ENCODE peak calls at places on chromosomes 12 and 14, in ten cellular contexts. One of them, this sample, is unnamed.
A peak's percentile ranks its signal among the peaks of the same experiment; 100 is the strongest.

GRCh38 chr14:38210587-38211257 is 3.0 kb downstream of the SSTR1 start:
- DNase-seq in MV-4-11: no peak
- DNase-seq in amniotic stem cell: no peak
- DNase-seq in HTR-8/SVneo: peak; percentile 45
- DNase-seq in GF-D8: no peak
- DNase-seq in renal cortical epithelial cell: no peak
- DNase-seq in naive thymus-derived CD4-positive, alpha-beta T cell: no peak
- DNase-seq in activated T-helper 1 cell treated with Interleukin-2 at 50 U/mL for 16 hours: no peak
- DNase-seq in activated CD4-positive, alpha-beta T cell treated with anti-CD3 and anti-CD28 coated beads for 1 hour: no peak
- DNase-seq in GM23338: peak; percentile 63
- DNase-seq in this sample: no peak

GRCh38 chr14:54662491-54663116 is 95.7 kb downstream of the SAMD4A start:
- DNase-seq in MV-4-11: no peak
- DNase-seq in amniotic stem cell: no peak
- DNase-seq in HTR-8/SVneo: no peak
- DNase-seq in GF-D8: no peak
- DNase-seq in renal cortical epithelial cell: peak; percentile 78
- DNase-seq in naive thymus-derived CD4-positive, alpha-beta T cell: no peak
- DNase-seq in activated T-helper 1 cell treated with Interleukin-2 at 50 U/mL for 16 hours: no peak
- DNase-seq in activated CD4-positive, alpha-beta T cell treated with anti-CD3 and anti-CD28 coated beads for 1 hour: no peak
- DNase-seq in GM23338: no peak
- DNase-seq in this sample: no peak

GRCh38 chr14:23300687-23301223 is 1.9 kb downstream of the PPP1R3E start:
- DNase-seq in MV-4-11: no peak
- DNase-seq in amniotic stem cell: no peak
- DNase-seq in HTR-8/SVneo: peak; percentile 6
- DNase-seq in GF-D8: no peak
- DNase-seq in renal cortical epithelial cell: no peak
- DNase-seq in naive thymus-derived CD4-positive, alpha-beta T cell: peak; percentile 13
- DNase-seq in activated T-helper 1 cell treated with Interleukin-2 at 50 U/mL for 16 hours: no peak
- DNase-seq in activated CD4-positive, alpha-beta T cell treated with anti-CD3 and anti-CD28 coated beads for 1 hour: no peak
- DNase-seq in GM23338: peak; percentile 12
- DNase-seq in this sample: peak; percentile 12

GRCh38 chr14:89600950-89601826 is 184.2 kb upstream of the FOXN3 start:
- DNase-seq in MV-4-11: no peak
- DNase-seq in amniotic stem cell: peak; percentile 29
- DNase-seq in HTR-8/SVneo: no peak
- DNase-seq in GF-D8: no peak
- DNase-seq in renal cortical epithelial cell: no peak
- DNase-seq in naive thymus-derived CD4-positive, alpha-beta T cell: no peak
- DNase-seq in activated T-helper 1 cell treated with Interleukin-2 at 50 U/mL for 16 hours: no peak
- DNase-seq in activated CD4-positive, alpha-beta T cell treated with anti-CD3 and anti-CD28 coated beads for 1 hour: no peak
- DNase-seq in GM23338: no peak
- DNase-seq in this sample: no peak

GRCh38 chr12:104006929-104007328 is 41.3 kb downstream of the TDG start:
- DNase-seq in MV-4-11: no peak
- DNase-seq in amniotic stem cell: peak; percentile 47
- DNase-seq in HTR-8/SVneo: peak; percentile 32
- DNase-seq in GF-D8: no peak
- DNase-seq in renal cortical epithelial cell: peak; percentile 87
- DNase-seq in naive thymus-derived CD4-positive, alpha-beta T cell: no peak
- DNase-seq in activated T-helper 1 cell treated with Interleukin-2 at 50 U/mL for 16 hours: no peak
- DNase-seq in activated CD4-positive, alpha-beta T cell treated with anti-CD3 and anti-CD28 coated beads for 1 hour: no peak
- DNase-seq in GM23338: no peak
- DNase-seq in this sample: no peak

GRCh38 chr12:29844667-29845066 is 60.9 kb upstream of the TMTC1 start:
- DNase-seq in MV-4-11: no peak
- DNase-seq in amniotic stem cell: no peak
- DNase-seq in HTR-8/SVneo: no peak
- DNase-seq in GF-D8: no peak
- DNase-seq in renal cortical epithelial cell: no peak
- DNase-seq in naive thymus-derived CD4-positive, alpha-beta T cell: no peak
- DNase-seq in activated T-helper 1 cell treated with Interleukin-2 at 50 U/mL for 16 hours: no peak
- DNase-seq in activated CD4-positive, alpha-beta T cell treated with anti-CD3 and anti-CD28 coated beads for 1 hour: no peak
- DNase-seq in GM23338: no peak
- DNase-seq in this sample: no peak

GRCh38 chr14:100052819-100053218 is 12.4 kb upstream of the EVL start:
- DNase-seq in MV-4-11: no peak
- DNase-seq in amniotic stem cell: no peak
- DNase-seq in HTR-8/SVneo: no peak
- DNase-seq in GF-D8: no peak
- DNase-seq in renal cortical epithelial cell: no peak
- DNase-seq in naive thymus-derived CD4-positive, alpha-beta T cell: no peak
- DNase-seq in activated T-helper 1 cell treated with Interleukin-2 at 50 U/mL for 16 hours: no peak
- DNase-seq in activated CD4-positive, alpha-beta T cell treated with anti-CD3 and anti-CD28 coated beads for 1 hour: no peak
- DNase-seq in GM23338: no peak
- DNase-seq in this sample: no peak

GRCh38 chr14:78982551-78982950 is 812.4 kb downstream of the NRXN3 start:
- DNase-seq in MV-4-11: no peak
- DNase-seq in amniotic stem cell: no peak
- DNase-seq in HTR-8/SVneo: no peak
- DNase-seq in GF-D8: no peak
- DNase-seq in renal cortical epithelial cell: no peak
- DNase-seq in naive thymus-derived CD4-positive, alpha-beta T cell: no peak
- DNase-seq in activated T-helper 1 cell treated with Interleukin-2 at 50 U/mL for 16 hours: no peak
- DNase-seq in activated CD4-positive, alpha-beta T cell treated with anti-CD3 and anti-CD28 coated beads for 1 hour: no peak
- DNase-seq in GM23338: no peak
- DNase-seq in this sample: no peak

GRCh38 chr12:92503977-92504966 is 198.5 kb upstream of the PLEKHG7 start:
- DNase-seq in MV-4-11: peak; percentile 24
- DNase-seq in amniotic stem cell: no peak
- DNase-seq in HTR-8/SVneo: no peak
- DNase-seq in GF-D8: no peak
- DNase-seq in renal cortical epithelial cell: peak; percentile 42
- DNase-seq in naive thymus-derived CD4-positive, alpha-beta T cell: no peak
- DNase-seq in activated T-helper 1 cell treated with Interleukin-2 at 50 U/mL for 16 hours: no peak
- DNase-seq in activated CD4-positive, alpha-beta T cell treated with anti-CD3 and anti-CD28 coated beads for 1 hour: no peak
- DNase-seq in GM23338: no peak
- DNase-seq in this sample: no peak

GRCh38 chr12:56074396-56074795 is 5.6 kb upstream of the ERBB3 start:
- DNase-seq in MV-4-11: no peak
- DNase-seq in amniotic stem cell: no peak
- DNase-seq in HTR-8/SVneo: no peak
- DNase-seq in GF-D8: no peak
- DNase-seq in renal cortical epithelial cell: no peak
- DNase-seq in naive thymus-derived CD4-positive, alpha-beta T cell: no peak
- DNase-seq in activated T-helper 1 cell treated with Interleukin-2 at 50 U/mL for 16 hours: no peak
- DNase-seq in activated CD4-positive, alpha-beta T cell treated with anti-CD3 and anti-CD28 coated beads for 1 hour: no peak
- DNase-seq in GM23338: no peak
- DNase-seq in this sample: no peak

GRCh38 chr12:90245396-90245795 is 536.8 kb upstream of the ATP2B1 start:
- DNase-seq in MV-4-11: no peak
- DNase-seq in amniotic stem cell: no peak
- DNase-seq in HTR-8/SVneo: no peak
- DNase-seq in GF-D8: no peak
- DNase-seq in renal cortical epithelial cell: no peak
- DNase-seq in naive thymus-derived CD4-positive, alpha-beta T cell: no peak
- DNase-seq in activated T-helper 1 cell treated with Interleukin-2 at 50 U/mL for 16 hours: no peak
- DNase-seq in activated CD4-positive, alpha-beta T cell treated with anti-CD3 and anti-CD28 coated beads for 1 hour: no peak
- DNase-seq in GM23338: no peak
- DNase-seq in this sample: no peak

GRCh38 chr12:13941258-13942249 is 39.8 kb downstream of the GRIN2B start:
- DNase-seq in MV-4-11: peak; percentile 30
- DNase-seq in amniotic stem cell: no peak
- DNase-seq in HTR-8/SVneo: peak; percentile 5
- DNase-seq in GF-D8: no peak
- DNase-seq in renal cortical epithelial cell: peak; percentile 100
- DNase-seq in naive thymus-derived CD4-positive, alpha-beta T cell: no peak
- DNase-seq in activated T-helper 1 cell treated with Interleukin-2 at 50 U/mL for 16 hours: no peak
- DNase-seq in activated CD4-positive, alpha-beta T cell treated with anti-CD3 and anti-CD28 coated beads for 1 hour: no peak
- DNase-seq in GM23338: peak; percentile 91
- DNase-seq in this sample: no peak

GRCh38 chr12:2160043-2160442 is 107.3 kb downstream of the CACNA1C start:
- DNase-seq in MV-4-11: no peak
- DNase-seq in amniotic stem cell: no peak
- DNase-seq in HTR-8/SVneo: no peak
- DNase-seq in GF-D8: no peak
- DNase-seq in renal cortical epithelial cell: no peak
- DNase-seq in naive thymus-derived CD4-positive, alpha-beta T cell: no peak
- DNase-seq in activated T-helper 1 cell treated with Interleukin-2 at 50 U/mL for 16 hours: no peak
- DNase-seq in activated CD4-positive, alpha-beta T cell treated with anti-CD3 and anti-CD28 coated beads for 1 hour: no peak
- DNase-seq in GM23338: no peak
- DNase-seq in this sample: no peak

GRCh38 chr12:51521554-51522276 is 69.3 kb upstream of the SCN8A start:
- DNase-seq in MV-4-11: no peak
- DNase-seq in amniotic stem cell: no peak
- DNase-seq in HTR-8/SVneo: no peak
- DNase-seq in GF-D8: no peak
- DNase-seq in renal cortical epithelial cell: peak; percentile 9
- DNase-seq in naive thymus-derived CD4-positive, alpha-beta T cell: no peak
- DNase-seq in activated T-helper 1 cell treated with Interleukin-2 at 50 U/mL for 16 hours: no peak
- DNase-seq in activated CD4-positive, alpha-beta T cell treated with anti-CD3 and anti-CD28 coated beads for 1 hour: no peak
- DNase-seq in GM23338: no peak
- DNase-seq in this sample: no peak

GRCh38 chr12:10617868-10618267 is 4.5 kb upstream of the MAGOHB start:
- DNase-seq in MV-4-11: no peak
- DNase-seq in amniotic stem cell: no peak
- DNase-seq in HTR-8/SVneo: no peak
- DNase-seq in GF-D8: no peak
- DNase-seq in renal cortical epithelial cell: no peak
- DNase-seq in naive thymus-derived CD4-positive, alpha-beta T cell: no peak
- DNase-seq in activated T-helper 1 cell treated with Interleukin-2 at 50 U/mL for 16 hours: no peak
- DNase-seq in activated CD4-positive, alpha-beta T cell treated with anti-CD3 and anti-CD28 coated beads for 1 hour: no peak
- DNase-seq in GM23338: no peak
- DNase-seq in this sample: no peak

GRCh38 chr12:56670836-56671235 is 17.2 kb downstream of the PTGES3 start:
- DNase-seq in MV-4-11: no peak
- DNase-seq in amniotic stem cell: no peak
- DNase-seq in HTR-8/SVneo: no peak
- DNase-seq in GF-D8: no peak
- DNase-seq in renal cortical epithelial cell: no peak
- DNase-seq in naive thymus-derived CD4-positive, alpha-beta T cell: no peak
- DNase-seq in activated T-helper 1 cell treated with Interleukin-2 at 50 U/mL for 16 hours: no peak
- DNase-seq in activated CD4-positive, alpha-beta T cell treated with anti-CD3 and anti-CD28 coated beads for 1 hour: no peak
- DNase-seq in GM23338: no peak
- DNase-seq in this sample: no peak

GRCh38 chr12:50297027-50297426 is 13.7 kb upstream of the LIMA1 start:
- DNase-seq in MV-4-11: peak; percentile 6
- DNase-seq in amniotic stem cell: no peak
- DNase-seq in HTR-8/SVneo: no peak
- DNase-seq in GF-D8: no peak
- DNase-seq in renal cortical epithelial cell: peak; percentile 34
- DNase-seq in naive thymus-derived CD4-positive, alpha-beta T cell: no peak
- DNase-seq in activated T-helper 1 cell treated with Interleukin-2 at 50 U/mL for 16 hours: no peak
- DNase-seq in activated CD4-positive, alpha-beta T cell treated with anti-CD3 and anti-CD28 coated beads for 1 hour: no peak
- DNase-seq in GM23338: no peak
- DNase-seq in this sample: no peak

GRCh38 chr12:71469235-71469873 is 29.8 kb downstream of the LGR5 start:
- DNase-seq in MV-4-11: no peak
- DNase-seq in amniotic stem cell: no peak
- DNase-seq in HTR-8/SVneo: peak; percentile 20
- DNase-seq in GF-D8: no peak
- DNase-seq in renal cortical epithelial cell: no peak
- DNase-seq in naive thymus-derived CD4-positive, alpha-beta T cell: no peak
- DNase-seq in activated T-helper 1 cell treated with Interleukin-2 at 50 U/mL for 16 hours: no peak
- DNase-seq in activated CD4-positive, alpha-beta T cell treated with anti-CD3 and anti-CD28 coated beads for 1 hour: no peak
- DNase-seq in GM23338: peak; percentile 30
- DNase-seq in this sample: no peak

GRCh38 chr14:103857256-103857655 is 9.9 kb upstream of the PPP1R13B start:
- DNase-seq in MV-4-11: no peak
- DNase-seq in amniotic stem cell: no peak
- DNase-seq in HTR-8/SVneo: no peak
- DNase-seq in GF-D8: no peak
- DNase-seq in renal cortical epithelial cell: no peak
- DNase-seq in naive thymus-derived CD4-positive, alpha-beta T cell: no peak
- DNase-seq in activated T-helper 1 cell treated with Interleukin-2 at 50 U/mL for 16 hours: no peak
- DNase-seq in activated CD4-positive, alpha-beta T cell treated with anti-CD3 and anti-CD28 coated beads for 1 hour: no peak
- DNase-seq in GM23338: no peak
- DNase-seq in this sample: no peak

GRCh38 chr12:5479761-5480160 is 47.9 kb downstream of the NTF3 start:
- DNase-seq in MV-4-11: no peak
- DNase-seq in amniotic stem cell: no peak
- DNase-seq in HTR-8/SVneo: no peak
- DNase-seq in GF-D8: no peak
- DNase-seq in renal cortical epithelial cell: no peak
- DNase-seq in naive thymus-derived CD4-positive, alpha-beta T cell: no peak
- DNase-seq in activated T-helper 1 cell treated with Interleukin-2 at 50 U/mL for 16 hours: no peak
- DNase-seq in activated CD4-positive, alpha-beta T cell treated with anti-CD3 and anti-CD28 coated beads for 1 hour: no peak
- DNase-seq in GM23338: peak; percentile 30
- DNase-seq in this sample: no peak

GRCh38 chr12:44127966-44128365 is 292.1 kb downstream of the TMEM117 start:
- DNase-seq in MV-4-11: no peak
- DNase-seq in amniotic stem cell: no peak
- DNase-seq in HTR-8/SVneo: no peak
- DNase-seq in GF-D8: no peak
- DNase-seq in renal cortical epithelial cell: no peak
- DNase-seq in naive thymus-derived CD4-positive, alpha-beta T cell: no peak
- DNase-seq in activated T-helper 1 cell treated with Interleukin-2 at 50 U/mL for 16 hours: no peak
- DNase-seq in activated CD4-positive, alpha-beta T cell treated with anti-CD3 and anti-CD28 coated beads for 1 hour: no peak
- DNase-seq in GM23338: no peak
- DNase-seq in this sample: no peak

GRCh38 chr12:15049456-15050153 is 76.8 kb downstream of the PDE6H start:
- DNase-seq in MV-4-11: no peak
- DNase-seq in amniotic stem cell: no peak
- DNase-seq in HTR-8/SVneo: no peak
- DNase-seq in GF-D8: no peak
- DNase-seq in renal cortical epithelial cell: peak; percentile 51
- DNase-seq in naive thymus-derived CD4-positive, alpha-beta T cell: no peak
- DNase-seq in activated T-helper 1 cell treated with Interleukin-2 at 50 U/mL for 16 hours: no peak
- DNase-seq in activated CD4-positive, alpha-beta T cell treated with anti-CD3 and anti-CD28 coated beads for 1 hour: no peak
- DNase-seq in GM23338: no peak
- DNase-seq in this sample: no peak

GRCh38 chr12:54555670-54556257 is 6.4 kb downstream of the PDE1B start:
- DNase-seq in MV-4-11: no peak
- DNase-seq in amniotic stem cell: no peak
- DNase-seq in HTR-8/SVneo: no peak
- DNase-seq in GF-D8: no peak
- DNase-seq in renal cortical epithelial cell: no peak
- DNase-seq in naive thymus-derived CD4-positive, alpha-beta T cell: no peak
- DNase-seq in activated T-helper 1 cell treated with Interleukin-2 at 50 U/mL for 16 hours: no peak
- DNase-seq in activated CD4-positive, alpha-beta T cell treated with anti-CD3 and anti-CD28 coated beads for 1 hour: no peak
- DNase-seq in GM23338: no peak
- DNase-seq in this sample: no peak

GRCh38 chr14:53190938-53191337 is 37.8 kb upstream of the DDHD1 start:
- DNase-seq in MV-4-11: no peak
- DNase-seq in amniotic stem cell: no peak
- DNase-seq in HTR-8/SVneo: no peak
- DNase-seq in GF-D8: no peak
- DNase-seq in renal cortical epithelial cell: peak; percentile 37
- DNase-seq in naive thymus-derived CD4-positive, alpha-beta T cell: no peak
- DNase-seq in activated T-helper 1 cell treated with Interleukin-2 at 50 U/mL for 16 hours: no peak
- DNase-seq in activated CD4-positive, alpha-beta T cell treated with anti-CD3 and anti-CD28 coated beads for 1 hour: no peak
- DNase-seq in GM23338: no peak
- DNase-seq in this sample: peak; percentile 26

GRCh38 chr14:95048771-95049312 is 108.5 kb downstream of the DICER1 start:
- DNase-seq in MV-4-11: no peak
- DNase-seq in amniotic stem cell: no peak
- DNase-seq in HTR-8/SVneo: no peak
- DNase-seq in GF-D8: no peak
- DNase-seq in renal cortical epithelial cell: no peak
- DNase-seq in naive thymus-derived CD4-positive, alpha-beta T cell: no peak
- DNase-seq in activated T-helper 1 cell treated with Interleukin-2 at 50 U/mL for 16 hours: no peak
- DNase-seq in activated CD4-positive, alpha-beta T cell treated with anti-CD3 and anti-CD28 coated beads for 1 hour: no peak
- DNase-seq in GM23338: peak; percentile 18
- DNase-seq in this sample: no peak

GRCh38 chr14:105999361-106000028 is 473.1 kb downstream of the TMEM121 start:
- DNase-seq in MV-4-11: peak; percentile 84
- DNase-seq in amniotic stem cell: no peak
- DNase-seq in HTR-8/SVneo: no peak
- DNase-seq in GF-D8: peak; percentile 39
- DNase-seq in renal cortical epithelial cell: no peak
- DNase-seq in naive thymus-derived CD4-positive, alpha-beta T cell: peak; percentile 60
- DNase-seq in activated T-helper 1 cell treated with Interleukin-2 at 50 U/mL for 16 hours: peak; percentile 55
- DNase-seq in activated CD4-positive, alpha-beta T cell treated with anti-CD3 and anti-CD28 coated beads for 1 hour: no peak
- DNase-seq in GM23338: peak; percentile 43
- DNase-seq in this sample: no peak

GRCh38 chr14:76887196-76887595 is 61.0 kb downstream of the LRRC74A start:
- DNase-seq in MV-4-11: no peak
- DNase-seq in amniotic stem cell: peak; percentile 6
- DNase-seq in HTR-8/SVneo: no peak
- DNase-seq in GF-D8: no peak
- DNase-seq in renal cortical epithelial cell: no peak
- DNase-seq in naive thymus-derived CD4-positive, alpha-beta T cell: no peak
- DNase-seq in activated T-helper 1 cell treated with Interleukin-2 at 50 U/mL for 16 hours: no peak
- DNase-seq in activated CD4-positive, alpha-beta T cell treated with anti-CD3 and anti-CD28 coated beads for 1 hour: no peak
- DNase-seq in GM23338: no peak
- DNase-seq in this sample: no peak

GRCh38 chr14:50762001-50762930 is 68.7 kb downstream of the NIN start:
- DNase-seq in MV-4-11: peak; percentile 61
- DNase-seq in amniotic stem cell: no peak
- DNase-seq in HTR-8/SVneo: peak; percentile 45
- DNase-seq in GF-D8: no peak
- DNase-seq in renal cortical epithelial cell: peak; percentile 9
- DNase-seq in naive thymus-derived CD4-positive, alpha-beta T cell: no peak
- DNase-seq in activated T-helper 1 cell treated with Interleukin-2 at 50 U/mL for 16 hours: no peak
- DNase-seq in activated CD4-positive, alpha-beta T cell treated with anti-CD3 and anti-CD28 coated beads for 1 hour: no peak
- DNase-seq in GM23338: no peak
- DNase-seq in this sample: no peak

This sample was measured in stimulated activated CD4-positive, alpha-beta T cell treated with anti-CD3 and anti-CD28 coated beads, TNF-alpha, amount 100 ng/mL, for 4 hours.